ENCODE peak calls at places on chromosome 2, in six cellular contexts. E is lower lobe of right lung, U is AG09319, G is colonic mucosa, W is HCT116, N is SK-N-SH. C is an unnamed sample.

GRCh38 chr2:215503381-215503780 is 67.5 kb upstream of the FN1 start:
- DNase-seq in W (no peak), G (no peak), E (no peak), U (no peak), N (no peak), C (no peak)

GRCh38 chr2:104452558-104452957 is 401.4 kb upstream of the POU3F3 start:
- DNase-seq in G (no peak), U (no peak), N (no peak), E (no peak), W (no peak), C (no peak)

GRCh38 chr2:172046080-172046678 is 39.1 kb upstream of the DLX1 start:
- DNase-seq in G (no peak), U (no peak), N (no peak), E (no peak), W (no peak), C (no peak)

GRCh38 chr2:145095641-145096435 is 575.9 kb upstream of the ZEB2 start:
- DNase-seq in E (no peak), G (no peak), W (no peak), N (no peak), U (no peak), C (no peak)

GRCh38 chr2:216603884-216604245 is 29.4 kb upstream of the IGFBP2 start:
- DNase-seq in U (no peak), W (no peak), E (no peak), G (no peak), N (no peak), C (no peak)

GRCh38 chr2:173441222-173441621 is 86.5 kb downstream of the CDCA7 start:
- DNase-seq in E (no peak), N (no peak), G (no peak), W (no peak), U (peak; percentile 11), C (no peak)

GRCh38 chr2:176554107-176555048 is 285.1 kb downstream of the MTX2 start:
- DNase-seq in W (peak; percentile 43), E (no peak), G (peak; percentile 37), U (no peak), N (peak; percentile 83), C (no peak)

GRCh38 chr2:38685116-38685735 is 19.3 kb downstream of the GALM start:
- DNase-seq in W (no peak), N (no peak), U (no peak), G (no peak), E (no peak), C (no peak)

GRCh38 chr2:186827862-186828492 is 21.0 kb downstream of the ZSWIM2 start:
- DNase-seq in N (no peak), E (no peak), U (no peak), G (no peak), W (no peak), C (no peak)

GRCh38 chr2:149313512-149313972 is 16.8 kb upstream of the LYPD6 start:
- DNase-seq in G (peak; percentile 36), N (peak; percentile 85), U (no peak), E (no peak), W (peak; percentile 40), C (no peak)

GRCh38 chr2:230784840-230785239 is 72.2 kb downstream of the CAB39 start:
- DNase-seq in E (no peak), N (no peak), W (no peak), U (no peak), G (no peak), C (no peak)

GRCh38 chr2:28068098-28068497 is 177.6 kb downstream of the BABAM2 start:
- DNase-seq in E (no peak), U (no peak), W (no peak), G (no peak), N (no peak), C (no peak)

GRCh38 chr2:37895135-37895534 is 30.0 kb upstream of the RMDN2 start:
- DNase-seq in E (no peak), U (no peak), N (no peak), W (no peak), G (no peak), C (no peak)

GRCh38 chr2:96913398-96914202 is 43.7 kb upstream of the SEMA4C start:
- DNase-seq in U (no peak), N (no peak), G (no peak), E (no peak), W (no peak), C (no peak)

GRCh38 chr2:55119711-55120487 is 69.6 kb upstream of the RTN4 start:
- DNase-seq in G (no peak), E (no peak), W (no peak), U (no peak), N (no peak), C (no peak)

GRCh38 chr2:168064011-168064998 is 183.1 kb downstream of the STK39 start:
- DNase-seq in N (peak; percentile 59), E (no peak), W (no peak), U (no peak), G (no peak), C (no peak)

GRCh38 chr2:64338910-64339500 is 115.0 kb upstream of the LGALSL start:
- DNase-seq in W (no peak), N (no peak), E (no peak), G (no peak), U (no peak), C (no peak)

GRCh38 chr2:28355521-28356094 is 37.0 kb upstream of the FOSL2 start:
- DNase-seq in E (peak; percentile 60), U (no peak), W (no peak), G (no peak), N (peak; percentile 93), C (no peak)

GRCh38 chr2:62112192-62112591 is 83.7 kb upstream of the B3GNT2 start:
- DNase-seq in E (no peak), W (no peak), G (no peak), N (no peak), U (no peak), C (no peak)

DNA sequence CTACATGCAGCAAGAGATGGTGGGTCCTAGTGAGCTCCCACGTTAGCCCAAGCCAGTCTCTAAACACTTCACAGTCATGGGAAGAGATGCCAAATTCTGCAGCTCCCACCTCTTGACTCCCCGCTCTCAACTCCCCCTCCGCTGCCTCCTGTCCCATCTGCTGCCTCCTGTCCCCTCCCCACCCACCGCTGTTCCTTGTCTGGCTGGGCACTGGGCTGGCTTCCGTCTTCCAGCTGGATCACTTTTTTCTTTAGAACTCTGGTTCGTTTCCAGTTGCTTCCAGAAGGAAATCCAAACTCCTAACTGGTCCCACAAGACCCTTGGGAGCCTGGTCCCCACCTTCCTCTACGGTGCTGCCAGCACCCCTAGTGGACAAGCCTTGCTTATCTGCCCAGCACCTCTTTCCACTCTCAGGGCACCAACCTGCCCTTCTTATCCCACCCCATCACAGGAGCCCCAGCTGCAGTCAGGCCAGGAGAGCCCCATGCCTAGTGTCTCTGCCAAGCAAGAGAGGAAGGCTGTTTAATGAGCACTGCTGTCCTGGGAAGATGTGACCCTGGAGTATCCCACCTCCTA is 12.1 kb upstream of the TWIST2 start:
- DNase-seq in N (no peak), E (no peak), W (no peak), G (no peak), U (no peak), C (no peak)
- TF ChIP-seq CTCF in N (peak; percentile 26), E (no peak), W (peak; percentile 58), G (no peak), U (peak; percentile 2), C (peak; percentile 37)

GRCh38 chr2:166417669-166418068 is 41.9 kb upstream of the SCN9A start:
- DNase-seq in W (peak; percentile 39), U (no peak), N (no peak), G (no peak), E (no peak), C (no peak)
- TF ChIP-seq CTCF in W (no peak), U (no peak), N (peak; percentile 19), G (no peak), E (peak; percentile 16), C (no peak)

DNA sequence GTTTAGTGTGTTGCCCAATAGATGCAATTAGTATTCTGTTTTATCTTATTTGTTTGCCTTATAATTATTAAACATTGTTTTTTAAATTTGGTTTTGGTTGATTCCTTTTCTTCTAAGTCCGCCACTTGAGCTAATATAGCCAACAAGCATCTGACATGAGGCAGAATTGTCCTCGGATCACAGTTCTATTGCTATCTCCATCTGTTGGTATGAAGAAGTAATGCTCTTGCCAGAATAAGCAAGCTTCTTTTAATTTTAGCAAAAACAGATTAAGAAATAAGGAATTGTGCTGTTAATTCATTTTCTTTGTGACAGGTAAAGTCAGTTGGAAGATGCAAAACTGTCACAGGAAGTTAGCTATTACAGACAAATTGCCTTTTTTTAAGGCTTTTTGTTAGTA is 54.3 kb downstream of the R3HDM1 start:
- DNase-seq in E (no peak), U (no peak), N (no peak), W (no peak), G (no peak), C (no peak)
- TF ChIP-seq CTCF in E (no peak), U (peak; percentile 14), N (peak; percentile 41), W (no peak), G (no peak), C (peak; percentile 14)

GRCh38 chr2:108428286-108429009 is 20.6 kb upstream of the GCC2 start:
- DNase-seq in G (no peak), E (no peak), U (no peak), N (no peak), W (no peak), C (no peak)

GRCh38 chr2:108423067-108423466 is 25.9 kb upstream of the GCC2 start:
- DNase-seq in U (no peak), G (no peak), N (no peak), E (no peak), W (no peak), C (no peak)

GRCh38 chr2:108418416-108418815 is 30.6 kb upstream of the GCC2 start:
- DNase-seq in E (no peak), G (no peak), U (no peak), W (no peak), N (no peak), C (no peak)

DNA sequence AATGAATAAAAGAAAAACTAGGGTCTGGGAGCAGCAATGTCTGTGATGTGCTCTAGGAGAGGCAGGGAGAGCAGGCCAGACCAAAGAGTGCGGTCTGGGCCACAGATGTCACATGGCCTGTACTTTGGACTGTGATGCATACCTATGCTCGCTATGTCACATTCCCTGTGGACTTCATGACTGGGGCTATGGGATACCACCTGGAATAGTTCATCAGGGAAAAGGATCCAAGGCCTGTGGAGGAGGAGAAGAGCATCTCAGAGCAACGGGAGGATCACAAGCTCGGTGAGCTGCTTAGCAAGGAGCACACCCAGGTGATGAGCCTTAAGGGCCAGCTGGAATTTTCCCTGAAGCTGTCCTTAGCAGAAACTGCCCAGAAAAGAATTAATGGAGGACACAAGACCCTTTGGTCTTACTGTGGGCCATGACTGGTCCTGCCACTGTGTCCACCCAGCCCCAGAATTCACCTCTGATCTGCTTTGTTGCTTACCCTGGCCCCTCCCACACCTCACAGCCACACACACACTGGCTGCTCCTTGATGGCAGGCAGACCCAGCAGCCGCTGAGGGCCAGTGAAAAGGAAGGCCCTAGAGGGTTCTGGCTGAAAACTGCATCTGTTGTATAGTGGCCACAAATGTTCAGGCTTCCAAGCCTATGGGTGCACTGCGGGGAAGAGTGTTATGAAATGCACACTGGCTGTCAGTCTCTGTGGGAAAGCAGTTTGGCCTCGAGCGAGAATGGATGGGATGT is 25.3 kb upstream of the GCC2 start:
- DNase-seq in U (no peak), E (no peak), N (no peak), W (no peak), G (no peak), C (no peak)
- TF ChIP-seq CTCF in U (no peak), E (no peak), N (no peak), W (no peak), G (no peak), C (no peak)